ENCODE peak calls at places on chromosomes 6 and 20, in six cellular contexts. T is HepG2, Q is A549, M is endothelial cell of umbilical vein, J is WTC11, K is K562. C is an unnamed sample.

GRCh38 chr6:23890543-23891227 is 235.3 kb upstream of the NRSN1 start:
- DNase-seq in Q (no peak), J (no peak), T (no peak), K (no peak), M (no peak), C (no peak)

GRCh38 chr6:131062245-131063027 is 609 bp downstream of the EPB41L2 start:
- DNase-seq in J (peak; percentile 22), K (no peak), M (peak; percentile 26), T (no peak), Q (no peak), C (peak; percentile 49)

GRCh38 chr20:11249239-11249638 is 575.4 kb upstream of the JAG1 start:
- DNase-seq in M (no peak), K (no peak), Q (no peak), T (no peak), J (no peak), C (no peak)

GRCh38 chr6:55069132-55069781 is 105.1 kb upstream of the HCRTR2 start:
- DNase-seq in Q (peak; percentile 4), J (peak; percentile 19), T (peak; percentile 49), K (no peak), M (peak; percentile 60), C (peak; percentile 2)

GRCh38 chr20:17406191-17406590 is 125.0 kb downstream of the BFSP1 start:
- DNase-seq in K (no peak), J (no peak), Q (no peak), T (no peak), M (no peak), C (no peak)

GRCh38 chr6:111550953-111551352 is 54.7 kb downstream of the TRAF3IP2 start:
- DNase-seq in J (no peak), K (no peak), T (no peak), Q (no peak), M (no peak), C (no peak)

GRCh38 chr6:154488802-154489437 is 21.6 kb downstream of the CNKSR3 start:
- DNase-seq in J (no peak), T (no peak), Q (no peak), M (no peak), K (no peak), C (no peak)

GRCh38 chr6:49556429-49556837 is 6.0 kb downstream of the C6orf141 start:
- DNase-seq in Q (peak; percentile 53), T (peak; percentile 89), M (peak; percentile 95), K (peak; percentile 73), J (no peak), C (no peak)

GRCh38 chr20:61420056-61420455 is 168.0 kb downstream of the CDH4 start:
- DNase-seq in Q (no peak), T (no peak), J (no peak), K (no peak), M (no peak), C (no peak)

DNA sequence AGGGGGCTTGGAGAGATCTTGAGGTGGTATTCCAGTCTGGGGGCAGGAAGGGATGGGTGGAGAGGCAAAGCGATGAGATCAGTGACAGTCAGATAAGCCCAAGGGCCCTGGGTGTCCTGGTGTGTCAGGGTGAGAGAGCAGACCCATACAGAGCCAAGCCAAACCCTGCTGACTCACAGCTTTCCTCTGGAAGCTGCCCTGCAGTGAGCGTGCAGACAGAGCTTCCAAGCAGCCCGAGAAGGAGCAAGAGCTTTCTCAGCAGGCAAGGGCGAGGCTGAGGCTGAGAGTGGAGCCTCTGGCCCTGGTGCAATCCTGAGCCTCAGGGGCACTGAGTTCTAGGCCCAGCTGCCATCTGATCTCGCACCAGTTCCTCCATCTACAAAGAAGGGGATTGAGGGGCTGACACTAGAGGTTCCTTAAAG is 91.1 kb upstream of the HIVEP1 start:
- DNase-seq in T (no peak), K (peak; percentile 90), J (no peak), M (peak; percentile 46), Q (peak; percentile 59), C (no peak)
- TF ChIP-seq JUN in T (no peak), K (peak; percentile 29), J (no peak), M (no peak), Q (no peak), C (no peak)

DNA sequence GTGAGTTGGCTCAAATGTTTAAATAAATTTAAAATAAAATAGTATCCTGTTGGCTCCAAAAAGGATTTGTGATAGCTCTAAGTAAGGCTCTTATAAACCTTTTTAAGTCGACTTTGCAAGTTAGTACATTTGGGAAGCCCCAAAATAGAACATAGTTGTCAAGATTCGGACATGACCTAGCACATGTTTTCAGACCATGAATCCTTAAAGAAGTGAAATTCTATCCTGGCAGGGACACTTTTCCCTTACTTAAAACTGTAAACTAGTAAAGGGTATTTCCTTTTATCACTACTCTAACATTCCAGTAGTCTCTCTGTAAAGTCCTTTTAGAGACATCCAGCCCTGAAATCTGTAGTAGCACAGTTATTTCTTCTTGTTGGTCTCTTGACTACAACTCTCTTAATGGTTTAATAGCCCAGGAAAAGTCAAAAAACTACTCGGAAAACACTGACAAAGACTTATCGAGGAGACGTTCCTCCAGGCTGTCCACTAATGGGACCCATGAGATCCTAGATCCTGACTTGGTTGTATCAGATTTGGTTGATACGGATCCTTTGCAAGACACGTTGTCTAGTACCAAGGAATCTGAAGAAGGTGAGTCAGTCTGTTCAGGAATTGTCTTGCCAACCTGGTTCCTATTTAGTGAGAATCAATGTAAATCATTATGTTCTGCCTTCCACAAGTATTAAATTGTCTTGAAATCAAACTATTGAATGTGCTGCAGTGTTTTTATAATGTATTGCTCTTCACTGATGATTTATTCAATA is 83.6 kb downstream of the SCAND1 start:
- DNase-seq in J (no peak), T (no peak), M (no peak), Q (no peak), K (no peak), C (no peak)
- TF ChIP-seq JUN in J (no peak), T (no peak), M (no peak), Q (no peak), K (no peak), C (no peak)

GRCh38 chr6:16230953-16231352 is 7.4 kb upstream of the GMPR start:
- DNase-seq in J (no peak), M (no peak), Q (no peak), K (no peak), T (no peak), C (no peak)
- TF ChIP-seq JUN in J (no peak), M (no peak), Q (no peak), K (no peak), T (no peak), C (no peak)

DNA sequence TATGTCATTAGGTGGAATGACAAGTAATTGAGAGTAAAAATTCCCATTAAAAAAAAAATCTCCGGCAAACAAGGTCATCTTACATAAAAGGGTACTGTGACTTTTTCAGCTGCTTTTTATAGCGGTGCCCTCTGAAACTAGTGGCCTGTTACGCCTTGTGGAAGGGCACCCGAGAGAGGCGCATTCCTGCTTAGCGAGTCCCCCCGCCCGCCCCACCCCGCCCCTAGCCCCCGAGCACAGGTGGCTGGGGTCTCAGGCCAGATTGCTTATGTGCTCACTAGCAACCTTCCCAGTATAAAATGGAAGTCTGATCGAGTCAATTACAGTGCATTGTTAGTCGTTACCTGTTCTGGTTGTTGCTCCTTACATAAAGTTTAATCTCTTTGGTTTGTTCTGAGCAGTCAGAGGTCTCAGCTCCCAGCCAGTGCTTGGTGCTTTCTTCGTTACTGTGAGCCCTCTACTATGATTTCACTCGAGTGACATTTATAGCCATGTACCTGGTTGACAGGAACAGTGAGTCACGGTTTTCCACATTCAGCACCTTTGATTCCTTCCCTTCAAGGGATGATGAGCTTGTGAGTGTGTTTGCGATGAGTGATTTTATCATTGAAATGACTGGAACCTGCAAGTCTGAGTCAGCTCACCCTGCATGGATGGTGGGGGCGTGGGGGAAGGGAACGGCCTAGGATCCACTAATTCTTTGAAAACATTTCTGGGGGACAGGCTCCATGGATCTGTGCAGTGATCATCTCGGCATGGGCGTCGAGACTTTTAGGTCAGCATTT is 47.6 kb downstream of the ZDHHC14 start:
- DNase-seq in K (peak; percentile 66), T (peak; percentile 73), J (no peak), Q (peak; percentile 18), M (no peak), C (no peak)
- TF ChIP-seq JUN in K (no peak), T (no peak), J (no peak), Q (no peak), M (no peak), C (no peak)

GRCh38 chr6:42295688-42296087 is 78.0 kb upstream of the MRPS10 start:
- DNase-seq in T (no peak), M (no peak), J (no peak), Q (no peak), K (no peak), C (no peak)

GRCh38 chr6:42296614-42297013 is 79.0 kb upstream of the MRPS10 start:
- DNase-seq in J (no peak), Q (no peak), T (no peak), K (no peak), M (no peak), C (no peak)

GRCh38 chr6:42293579-42293978 is 75.9 kb upstream of the MRPS10 start:
- DNase-seq in K (no peak), J (no peak), T (no peak), M (no peak), Q (no peak), C (no peak)

GRCh38 chr6:42294759-42295158 is 77.1 kb upstream of the MRPS10 start:
- DNase-seq in M (peak; percentile 13), Q (peak; percentile 52), T (peak; percentile 34), K (no peak), J (no peak), C (no peak)

DNA sequence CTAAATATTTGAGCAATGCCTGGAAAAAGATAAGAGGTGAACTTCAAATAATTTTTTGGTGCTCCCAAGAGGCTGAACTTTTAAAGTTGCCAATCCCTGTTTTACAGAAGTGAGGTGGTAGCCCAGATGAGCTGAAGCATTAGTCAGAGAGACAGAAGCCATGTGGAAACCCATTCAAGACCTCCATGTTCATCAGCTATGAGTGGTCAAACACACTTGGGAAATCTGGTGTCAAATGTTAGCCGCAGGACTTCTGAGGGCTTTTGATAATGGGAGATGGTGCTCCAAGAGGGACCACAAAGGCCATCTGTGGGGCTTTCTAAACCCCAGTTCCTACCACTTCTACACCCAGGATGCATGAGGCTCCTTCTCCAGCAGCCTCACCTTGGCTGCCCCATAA is 77.5 kb upstream of the MRPS10 start:
- DNase-seq in K (no peak), J (no peak), Q (no peak), T (no peak), M (no peak), C (no peak)
- TF ChIP-seq JUN in K (no peak), J (no peak), Q (no peak), T (no peak), M (no peak), C (no peak)

GRCh38 chr6:29995346-29995777 is 53.0 kb downstream of the HLA-A start:
- DNase-seq in J (no peak), K (no peak), T (no peak), M (peak; percentile 71), Q (no peak), C (no peak)
- TF ChIP-seq JUN in J (no peak), K (no peak), T (no peak), M (peak; percentile 3), Q (no peak), C (no peak)

GRCh38 chr6:7727150-7727950 is 1.5 kb downstream of the BMP6 start:
- DNase-seq in T (no peak), K (no peak), M (no peak), Q (peak; percentile 26), J (peak; percentile 35), C (peak; percentile 70)

GRCh38 chr6:7730003-7730402 is 4.1 kb downstream of the BMP6 start:
- DNase-seq in K (no peak), J (no peak), T (no peak), M (no peak), Q (no peak), C (no peak)

GRCh38 chr6:7726416-7727149 is 684 bp downstream of the BMP6 start:
- DNase-seq in J (peak; percentile 46), T (no peak), Q (peak; percentile 19), M (no peak), K (no peak), C (no peak)

GRCh38 chr6:7728855-7729590 is 3.1 kb downstream of the BMP6 start:
- DNase-seq in M (peak; percentile 70), K (no peak), T (no peak), J (no peak), Q (no peak), C (no peak)

GRCh38 chr6:7727951-7728854 is 2.3 kb downstream of the BMP6 start:
- DNase-seq in Q (peak; percentile 34), T (no peak), K (no peak), J (peak; percentile 43), M (no peak), C (no peak)
- TF ChIP-seq JUN in Q (no peak), T (no peak), K (no peak), J (no peak), M (no peak), C (no peak)